ENCODE peak calls at places on chromosomes 11 and 22, in eight cellular contexts. D, F, Z, I, V, R, C and W are unnamed samples.
A peak's percentile ranks its signal among the peaks of the same experiment; 100 is the strongest.

GRCh38 chr11:14541180-14541579 is 21.0 kb upstream of the PSMA1 start:
- DNase-seq in D (no peak), F (no peak), Z (peak; percentile 36), I (peak; percentile 25), V (no peak), R (no peak), C (no peak), W (no peak)

GRCh38 chr22:49549851-49550430 is 277.7 kb downstream of the BRD1 start:
- DNase-seq in D (no peak), F (no peak), Z (no peak), I (no peak), V (no peak), R (no peak), C (no peak), W (no peak)

GRCh38 chr22:46287873-46288751 is 8.6 kb upstream of the GTSE1 start:
- DNase-seq in D (no peak), F (no peak), Z (no peak), I (no peak), V (no peak), R (no peak), C (peak; percentile 74), W (no peak)

GRCh38 chr22:38718414-38718813 is 12.7 kb downstream of the GTPBP1 start:
- DNase-seq in D (no peak), F (no peak), Z (peak; percentile 86), I (no peak), V (no peak), R (peak; percentile 85), C (no peak), W (peak; percentile 71)

GRCh38 chr11:1067812-1068496 is 6.7 kb upstream of the MUC2 start:
- DNase-seq in D (no peak), F (no peak), Z (no peak), I (no peak), V (no peak), R (no peak), C (no peak), W (no peak)

GRCh38 chr11:101430236-101430635 is 153.6 kb downstream of the TRPC6 start:
- DNase-seq in D (no peak), F (no peak), Z (no peak), I (no peak), V (no peak), R (no peak), C (no peak), W (no peak)

GRCh38 chr22:19064354-19065054 is 57.7 kb downstream of the DGCR2 start:
- DNase-seq in D (no peak), F (no peak), Z (no peak), I (no peak), V (no peak), R (no peak), C (no peak), W (no peak)

GRCh38 chr11:128621491-128622136 is 34.3 kb upstream of the ETS1 start:
- DNase-seq in D (no peak), F (no peak), Z (peak; percentile 67), I (no peak), V (no peak), R (peak; percentile 58), C (no peak), W (no peak)

GRCh38 chr11:3882671-3883070 is 27.2 kb downstream of the STIM1 start:
- DNase-seq in D (no peak), F (no peak), Z (no peak), I (no peak), V (no peak), R (no peak), C (no peak), W (no peak)

GRCh38 chr22:37178350-37179125 is 9.5 kb downstream of the C1QTNF6 start:
- DNase-seq in D (no peak), F (no peak), Z (no peak), I (no peak), V (no peak), R (no peak), C (no peak), W (no peak)

GRCh38 chr22:40367342-40367741 is 3.1 kb upstream of the SGSM3 start:
- DNase-seq in D (no peak), F (no peak), Z (no peak), I (no peak), V (no peak), R (no peak), C (no peak), W (no peak)

GRCh38 chr11:129704831-129705230 is 110.8 kb upstream of the TMEM45B start:
- DNase-seq in D (no peak), F (no peak), Z (no peak), I (peak; percentile 38), V (peak; percentile 21), R (no peak), C (no peak), W (no peak)

GRCh38 chr22:19796169-19796568 is 35.6 kb downstream of the TBX1 start:
- DNase-seq in D (no peak), F (no peak), Z (no peak), I (no peak), V (no peak), R (no peak), C (no peak), W (no peak)